ENCODE peak calls at places on chromosomes 2 and 18, in nine cellular contexts. One of them, this sample, is unnamed.
A peak's percentile ranks its signal among the peaks of the same experiment; 100 is the strongest.

GRCh38 chr2:135792401-135793152 is 44.4 kb downstream of the LCT start:
- DNase-seq in A549: no peak
- DNase-seq in transverse colon: no peak
- DNase-seq in ovary: no peak
- DNase-seq in tibial nerve: no peak
- DNase-seq in GM12878: peak; percentile 51
- DNase-seq in SK-N-SH: no peak
- DNase-seq in upper lobe of left lung: no peak
- DNase-seq in sigmoid colon: no peak
- DNase-seq in this sample: no peak

GRCh38 chr2:60442608-60443007 is 110.8 kb downstream of the BCL11A start:
- DNase-seq in GM12878: no peak
- DNase-seq in A549: no peak
- DNase-seq in SK-N-SH: no peak
- DNase-seq in tibial nerve: no peak
- DNase-seq in upper lobe of left lung: no peak
- DNase-seq in ovary: no peak
- DNase-seq in transverse colon: no peak
- DNase-seq in sigmoid colon: no peak
- DNase-seq in this sample: no peak

GRCh38 chr2:128601298-128602037 is 282.8 kb upstream of the HS6ST1 start:
- DNase-seq in SK-N-SH: no peak
- DNase-seq in A549: no peak
- DNase-seq in tibial nerve: no peak
- DNase-seq in GM12878: no peak
- DNase-seq in sigmoid colon: peak; percentile 46
- DNase-seq in ovary: peak; percentile 3
- DNase-seq in upper lobe of left lung: no peak
- DNase-seq in transverse colon: no peak
- DNase-seq in this sample: peak; percentile 22

GRCh38 chr2:151297882-151298281 is 8.4 kb upstream of the NMI start:
- DNase-seq in SK-N-SH: no peak
- DNase-seq in sigmoid colon: no peak
- DNase-seq in tibial nerve: no peak
- DNase-seq in ovary: no peak
- DNase-seq in transverse colon: no peak
- DNase-seq in A549: no peak
- DNase-seq in upper lobe of left lung: no peak
- DNase-seq in GM12878: peak; percentile 32
- DNase-seq in this sample: no peak

GRCh38 chr2:101698419-101699190 is 1.1 kb downstream of the MAP4K4 start:
- DNase-seq in GM12878: no peak
- DNase-seq in transverse colon: no peak
- DNase-seq in tibial nerve: no peak
- DNase-seq in SK-N-SH: peak; percentile 36
- DNase-seq in sigmoid colon: no peak
- DNase-seq in A549: peak; percentile 24
- DNase-seq in ovary: no peak
- DNase-seq in upper lobe of left lung: no peak
- DNase-seq in this sample: no peak

GRCh38 chr18:7600036-7600435 is 32.9 kb downstream of the PTPRM start:
- DNase-seq in ovary: no peak
- DNase-seq in upper lobe of left lung: no peak
- DNase-seq in sigmoid colon: no peak
- DNase-seq in A549: no peak
- DNase-seq in tibial nerve: no peak
- DNase-seq in GM12878: no peak
- DNase-seq in SK-N-SH: no peak
- DNase-seq in transverse colon: no peak
- DNase-seq in this sample: no peak

GRCh38 chr18:12038082-12038660 is 55.5 kb upstream of the ANKRD62 start:
- DNase-seq in GM12878: no peak
- DNase-seq in transverse colon: peak; percentile 26
- DNase-seq in ovary: peak; percentile 44
- DNase-seq in tibial nerve: no peak
- DNase-seq in SK-N-SH: peak; percentile 43
- DNase-seq in A549: no peak
- DNase-seq in upper lobe of left lung: peak; percentile 85
- DNase-seq in sigmoid colon: peak; percentile 76
- DNase-seq in this sample: peak; percentile 40

GRCh38 chr2:206211657-206212255 is 52.1 kb downstream of the EEF1B2 start:
- DNase-seq in upper lobe of left lung: no peak
- DNase-seq in GM12878: no peak
- DNase-seq in tibial nerve: no peak
- DNase-seq in ovary: no peak
- DNase-seq in A549: no peak
- DNase-seq in SK-N-SH: no peak
- DNase-seq in transverse colon: no peak
- DNase-seq in sigmoid colon: no peak
- DNase-seq in this sample: no peak

GRCh38 chr2:233079953-233080835 is 20.1 kb downstream of the INPP5D start:
- DNase-seq in A549: no peak
- DNase-seq in transverse colon: no peak
- DNase-seq in tibial nerve: no peak
- DNase-seq in SK-N-SH: no peak
- DNase-seq in upper lobe of left lung: no peak
- DNase-seq in GM12878: no peak
- DNase-seq in sigmoid colon: no peak
- DNase-seq in ovary: no peak
- DNase-seq in this sample: no peak

GRCh38 chr18:55116855-55117254 is 157.6 kb upstream of the CCDC68 start:
- DNase-seq in transverse colon: no peak
- DNase-seq in A549: no peak
- DNase-seq in sigmoid colon: no peak
- DNase-seq in ovary: no peak
- DNase-seq in GM12878: no peak
- DNase-seq in SK-N-SH: no peak
- DNase-seq in tibial nerve: no peak
- DNase-seq in upper lobe of left lung: no peak
- DNase-seq in this sample: no peak

GRCh38 chr18:41940506-41941215 is 14.4 kb upstream of the PIK3C3 start:
- DNase-seq in upper lobe of left lung: no peak
- DNase-seq in sigmoid colon: no peak
- DNase-seq in transverse colon: no peak
- DNase-seq in A549: no peak
- DNase-seq in tibial nerve: no peak
- DNase-seq in GM12878: no peak
- DNase-seq in ovary: no peak
- DNase-seq in SK-N-SH: no peak
- DNase-seq in this sample: no peak

GRCh38 chr18:58615150-58616132 is 13.4 kb downstream of the ALPK2 start:
- DNase-seq in SK-N-SH: no peak
- DNase-seq in transverse colon: peak; percentile 21
- DNase-seq in GM12878: peak; percentile 88
- DNase-seq in upper lobe of left lung: no peak
- DNase-seq in ovary: no peak
- DNase-seq in A549: no peak
- DNase-seq in tibial nerve: no peak
- DNase-seq in sigmoid colon: no peak
- DNase-seq in this sample: peak; percentile 26

GRCh38 chr2:204135752-204136151 is 199.2 kb downstream of the ICOS start:
- DNase-seq in tibial nerve: no peak
- DNase-seq in upper lobe of left lung: no peak
- DNase-seq in GM12878: no peak
- DNase-seq in ovary: no peak
- DNase-seq in SK-N-SH: no peak
- DNase-seq in transverse colon: no peak
- DNase-seq in sigmoid colon: no peak
- DNase-seq in A549: no peak
- DNase-seq in this sample: no peak

GRCh38 chr2:28413152-28413895 is 20.7 kb downstream of the FOSL2 start:
- DNase-seq in sigmoid colon: peak; percentile 73
- DNase-seq in ovary: peak; percentile 60
- DNase-seq in transverse colon: peak; percentile 63
- DNase-seq in upper lobe of left lung: peak; percentile 58
- DNase-seq in GM12878: no peak
- DNase-seq in tibial nerve: no peak
- DNase-seq in SK-N-SH: no peak
- DNase-seq in A549: no peak
- DNase-seq in this sample: no peak

GRCh38 chr2:136310797-136311558 is 193.0 kb upstream of the CXCR4 start:
- DNase-seq in GM12878: no peak
- DNase-seq in transverse colon: no peak
- DNase-seq in ovary: no peak
- DNase-seq in A549: no peak
- DNase-seq in SK-N-SH: no peak
- DNase-seq in tibial nerve: no peak
- DNase-seq in upper lobe of left lung: no peak
- DNase-seq in sigmoid colon: no peak
- DNase-seq in this sample: no peak

GRCh38 chr2:166060191-166060590 is 67.6 kb downstream of the SCN1A start:
- DNase-seq in transverse colon: no peak
- DNase-seq in GM12878: no peak
- DNase-seq in A549: no peak
- DNase-seq in upper lobe of left lung: no peak
- DNase-seq in ovary: no peak
- DNase-seq in SK-N-SH: no peak
- DNase-seq in sigmoid colon: no peak
- DNase-seq in tibial nerve: no peak
- DNase-seq in this sample: no peak

GRCh38 chr2:154914606-154915005 is 216.1 kb downstream of the KCNJ3 start:
- DNase-seq in tibial nerve: no peak
- DNase-seq in upper lobe of left lung: no peak
- DNase-seq in GM12878: no peak
- DNase-seq in SK-N-SH: no peak
- DNase-seq in ovary: no peak
- DNase-seq in sigmoid colon: no peak
- DNase-seq in transverse colon: no peak
- DNase-seq in A549: no peak
- DNase-seq in this sample: no peak

GRCh38 chr18:63881851-63882250 is 5.7 kb upstream of the SERPINB2 start:
- DNase-seq in ovary: no peak
- DNase-seq in A549: no peak
- DNase-seq in tibial nerve: no peak
- DNase-seq in SK-N-SH: no peak
- DNase-seq in upper lobe of left lung: no peak
- DNase-seq in GM12878: no peak
- DNase-seq in transverse colon: no peak
- DNase-seq in sigmoid colon: no peak
- DNase-seq in this sample: no peak
- TF ChIP-seq EP300 in ovary: no peak
- TF ChIP-seq EP300 in A549: no peak
- TF ChIP-seq EP300 in tibial nerve: no peak
- TF ChIP-seq EP300 in SK-N-SH: no peak
- TF ChIP-seq EP300 in upper lobe of left lung: no peak
- TF ChIP-seq EP300 in GM12878: no peak
- TF ChIP-seq EP300 in transverse colon: no peak
- TF ChIP-seq EP300 in sigmoid colon: no peak
- TF ChIP-seq EP300 in this sample: no peak

DNA sequence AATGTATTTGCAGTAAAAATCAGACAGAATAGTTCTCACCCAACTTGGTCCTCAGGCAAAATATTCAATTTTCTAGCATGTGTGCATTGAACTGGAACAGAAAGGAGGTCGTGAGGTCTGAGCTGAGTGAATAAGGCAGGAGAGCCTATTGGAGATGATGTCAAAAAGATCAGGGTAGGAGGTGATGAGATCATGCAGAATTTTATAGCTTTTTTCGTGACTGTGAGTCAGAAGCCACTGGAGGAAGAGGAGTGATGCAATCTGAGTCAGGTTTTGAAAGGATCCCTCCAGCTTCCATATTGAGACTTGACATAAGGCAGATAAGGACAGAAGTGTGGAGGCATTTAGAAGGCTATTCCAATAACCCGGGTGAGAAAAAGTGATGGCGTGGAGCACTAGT is 299.5 kb upstream of the SOX11 start:
- DNase-seq in ovary: no peak
- DNase-seq in tibial nerve: no peak
- DNase-seq in sigmoid colon: no peak
- DNase-seq in upper lobe of left lung: no peak
- DNase-seq in SK-N-SH: no peak
- DNase-seq in GM12878: no peak
- DNase-seq in transverse colon: no peak
- DNase-seq in A549: no peak
- DNase-seq in this sample: no peak
- TF ChIP-seq EP300 in ovary: no peak
- TF ChIP-seq EP300 in tibial nerve: no peak
- TF ChIP-seq EP300 in sigmoid colon: no peak
- TF ChIP-seq EP300 in upper lobe of left lung: no peak
- TF ChIP-seq EP300 in SK-N-SH: no peak
- TF ChIP-seq EP300 in GM12878: no peak
- TF ChIP-seq EP300 in transverse colon: no peak
- TF ChIP-seq EP300 in A549: no peak
- TF ChIP-seq EP300 in this sample: no peak

DNA sequence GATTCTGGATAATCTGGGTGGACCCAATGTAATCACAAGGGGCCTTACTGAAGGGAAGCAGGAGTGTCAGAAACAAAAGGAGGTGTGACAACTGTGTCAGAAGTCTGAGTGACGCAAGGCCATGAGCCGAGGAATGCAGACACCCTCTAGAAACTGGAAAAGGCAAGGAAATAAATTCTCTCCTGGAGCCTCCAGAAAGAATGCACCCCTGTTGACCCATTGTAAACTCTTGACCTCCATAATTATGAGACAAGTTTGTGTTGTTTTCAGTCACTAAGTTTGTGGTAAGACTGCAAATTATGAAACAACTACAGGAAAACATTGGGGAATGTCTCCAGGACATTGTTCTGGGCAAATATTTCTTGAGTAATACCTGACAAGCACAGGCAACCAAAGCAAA is 47.3 kb upstream of the B3GNT7 start:
- DNase-seq in A549: no peak
- DNase-seq in tibial nerve: no peak
- DNase-seq in upper lobe of left lung: no peak
- DNase-seq in GM12878: no peak
- DNase-seq in transverse colon: no peak
- DNase-seq in ovary: no peak
- DNase-seq in sigmoid colon: no peak
- DNase-seq in SK-N-SH: no peak
- DNase-seq in this sample: peak; percentile 13
- TF ChIP-seq EP300 in A549: no peak
- TF ChIP-seq EP300 in tibial nerve: no peak
- TF ChIP-seq EP300 in upper lobe of left lung: no peak
- TF ChIP-seq EP300 in GM12878: no peak
- TF ChIP-seq EP300 in transverse colon: no peak
- TF ChIP-seq EP300 in ovary: no peak
- TF ChIP-seq EP300 in sigmoid colon: no peak
- TF ChIP-seq EP300 in SK-N-SH: no peak
- TF ChIP-seq EP300 in this sample: no peak

DNA sequence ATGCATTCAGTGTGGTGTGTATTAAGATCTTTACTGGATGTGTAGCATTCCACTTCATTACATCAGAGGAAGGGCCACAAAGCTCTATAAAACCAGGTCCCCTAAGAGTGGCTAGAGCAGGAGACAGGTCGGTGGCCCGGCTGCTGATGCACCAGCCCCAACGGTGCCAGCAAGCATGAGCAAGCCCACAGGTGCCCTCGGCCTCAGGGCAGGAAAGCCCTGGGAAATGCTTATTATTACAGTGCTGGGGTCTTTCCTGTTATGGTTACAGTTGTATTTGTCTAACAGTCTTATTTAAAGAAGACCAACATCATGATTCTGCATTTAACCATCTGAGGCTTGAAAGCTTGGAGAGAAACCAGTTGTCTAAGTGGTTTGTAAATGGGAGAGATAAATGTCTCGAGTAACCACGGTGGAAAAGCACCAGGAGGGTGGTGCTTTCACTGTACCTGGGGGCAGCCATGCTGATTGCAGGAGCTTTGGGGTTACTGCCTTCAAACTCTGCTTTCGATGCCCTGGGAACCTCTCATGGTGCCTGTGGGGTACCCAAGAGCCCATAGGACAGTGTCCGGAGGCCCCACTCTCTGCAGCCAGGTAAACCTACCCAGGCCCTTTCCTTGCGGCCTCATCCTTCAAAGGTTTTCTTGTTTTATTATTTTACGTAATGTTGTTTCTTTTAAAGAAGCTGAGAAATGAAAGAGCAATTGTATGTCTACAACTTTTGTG is 133.1 kb downstream of the SH3RF3 start:
- DNase-seq in tibial nerve: no peak
- DNase-seq in GM12878: no peak
- DNase-seq in A549: no peak
- DNase-seq in ovary: no peak
- DNase-seq in sigmoid colon: peak; percentile 45
- DNase-seq in SK-N-SH: no peak
- DNase-seq in upper lobe of left lung: no peak
- DNase-seq in transverse colon: no peak
- DNase-seq in this sample: no peak
- TF ChIP-seq EP300 in tibial nerve: no peak
- TF ChIP-seq EP300 in GM12878: no peak
- TF ChIP-seq EP300 in A549: no peak
- TF ChIP-seq EP300 in ovary: no peak
- TF ChIP-seq EP300 in sigmoid colon: no peak
- TF ChIP-seq EP300 in SK-N-SH: no peak
- TF ChIP-seq EP300 in upper lobe of left lung: no peak
- TF ChIP-seq EP300 in transverse colon: no peak
- TF ChIP-seq EP300 in this sample: no peak